ENCODE peak calls at places on chromosomes 13 and 19, in eight cellular contexts. X is transverse colon, D is heart left ventricle, K is vagina, Y is IMR-90, U is uterus, Q is stomach, V is esophagus muscularis mucosa. I is an unnamed sample.
A peak's percentile ranks its signal among the peaks of the same experiment; 100 is the strongest.

GRCh38 chr13:19158526-19158925 is 23.1 kb downstream of the TUBA3C start:
- DNase-seq in X (no peak), D (no peak), K (no peak), Y (no peak), U (no peak), Q (no peak), V (no peak), I (no peak)

GRCh38 chr13:25462301-25463125 is 90.7 kb downstream of the ATP8A2 start:
- DNase-seq in X (no peak), D (no peak), K (no peak), Y (no peak), U (no peak), Q (no peak), V (no peak), I (no peak)

GRCh38 chr13:27367570-27367969 is 56.8 kb upstream of the GTF3A start:
- DNase-seq in X (no peak), D (no peak), K (no peak), Y (no peak), U (no peak), Q (no peak), V (no peak), I (peak; percentile 72)

GRCh38 chr19:48530044-48530720 is 18.5 kb upstream of the LMTK3 start:
- DNase-seq in X (no peak), D (no peak), K (no peak), Y (no peak), U (no peak), Q (no peak), V (no peak), I (no peak)

GRCh38 chr19:45905016-45905415 is 2.6 kb upstream of the MYPOP start:
- DNase-seq in X (no peak), D (no peak), K (no peak), Y (no peak), U (no peak), Q (no peak), V (no peak), I (no peak)

GRCh38 chr13:112928958-112929777 is 39.8 kb upstream of the MCF2L start:
- DNase-seq in X (peak; percentile 66), D (no peak), K (no peak), Y (peak; percentile 28), U (no peak), Q (no peak), V (no peak), I (peak; percentile 56)

GRCh38 chr19:56118666-56119584 is 2.2 kb downstream of the ZNF787 start:
- DNase-seq in X (no peak), D (no peak), K (no peak), Y (no peak), U (no peak), Q (no peak), V (no peak), I (peak; percentile 65)

GRCh38 chr13:73092831-73093230 is 34.0 kb downstream of the KLF5 start:
- DNase-seq in X (no peak), D (no peak), K (no peak), Y (no peak), U (no peak), Q (no peak), V (no peak), I (no peak)

GRCh38 chr13:104949840-104950805 is 1585.3 kb downstream of the EFNB2 start:
- DNase-seq in X (no peak), D (no peak), K (no peak), Y (no peak), U (no peak), Q (no peak), V (no peak), I (no peak)

GRCh38 chr19:17468302-17469091 is 1.8 kb upstream of the SLC27A1 start:
- DNase-seq in X (peak; percentile 38), D (peak; percentile 90), K (no peak), Y (no peak), U (peak; percentile 45), Q (peak; percentile 85), V (no peak), I (peak; percentile 51)

GRCh38 chr13:74168263-74168675 is 34.1 kb upstream of the KLF12 start:
- DNase-seq in X (no peak), D (peak; percentile 31), K (no peak), Y (no peak), U (no peak), Q (peak; percentile 27), V (no peak), I (peak; percentile 18)

GRCh38 chr13:107258599-107259187 is 690.8 kb upstream of the ARGLU1 start:
- DNase-seq in X (no peak), D (no peak), K (no peak), Y (peak; percentile 95), U (no peak), Q (no peak), V (no peak), I (no peak)

GRCh38 chr13:112861876-112862615 is 107.0 kb upstream of the MCF2L start:
- DNase-seq in X (no peak), D (no peak), K (no peak), Y (no peak), U (no peak), Q (peak; percentile 10), V (no peak), I (no peak)

GRCh38 chr19:1233361-1233667 is 4.5 kb downstream of the CBARP start:
- DNase-seq in X (no peak), D (no peak), K (no peak), Y (no peak), U (no peak), Q (peak; percentile 76), V (no peak), I (peak; percentile 89)

GRCh38 chr19:1232652-1233360 is 5.0 kb downstream of the CBARP start:
- DNase-seq in X (no peak), D (peak; percentile 66), K (no peak), Y (peak; percentile 72), U (peak; percentile 62), Q (peak; percentile 66), V (no peak), I (peak; percentile 72)

GRCh38 chr19:1230585-1231489 is 7.0 kb downstream of the CBARP start:
- DNase-seq in X (no peak), D (no peak), K (no peak), Y (no peak), U (no peak), Q (no peak), V (no peak), I (no peak)

GRCh38 chr19:1232231-1232637 is 5.6 kb downstream of the CBARP start:
- DNase-seq in X (no peak), D (no peak), K (no peak), Y (no peak), U (no peak), Q (no peak), V (no peak), I (no peak)

GRCh38 chr19:1231729-1232128 is 6.1 kb downstream of the CBARP start:
- DNase-seq in X (no peak), D (no peak), K (no peak), Y (no peak), U (no peak), Q (peak; percentile 79), V (no peak), I (no peak)
- H3K27ac ChIP-seq in X (no peak overlapping the region), D (no peak overlapping the region), K (no peak overlapping the region), Y (no peak overlapping the region), U (no peak overlapping the region), Q (peak overlapping the region; percentile 66), V (no peak overlapping the region), I (no peak overlapping the region)

DNA sequence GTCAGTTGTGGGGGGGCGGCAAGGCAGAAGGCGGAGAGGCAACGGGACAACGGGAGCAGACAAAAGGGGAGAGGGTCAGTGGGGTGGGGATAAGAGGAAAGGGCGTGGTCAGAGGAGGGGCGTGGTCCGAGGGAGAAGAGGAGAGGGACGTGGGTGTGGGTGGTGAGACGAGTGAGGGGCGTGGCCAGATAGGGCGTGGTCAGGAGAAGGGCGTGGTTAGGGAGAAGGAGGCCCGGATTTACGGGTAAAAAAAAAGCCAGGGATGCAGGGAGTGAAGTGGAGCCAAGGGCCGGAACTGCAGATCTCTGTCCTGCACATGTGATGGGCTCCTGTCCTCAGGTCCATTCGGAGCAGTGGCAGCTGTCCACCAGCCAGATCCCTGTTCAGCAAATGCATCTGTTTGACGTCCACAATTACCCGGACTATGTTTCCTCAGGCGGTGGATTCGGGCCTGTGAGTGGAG is 21.5 kb downstream of the CPT1C start:
- DNase-seq in X (peak; percentile 47), D (peak; percentile 74), K (no peak), Y (peak; percentile 1), U (peak; percentile 93), Q (no peak), V (no peak), I (peak; percentile 32)
- H3K4me3 ChIP-seq in X (no peak overlapping the region), D (no peak overlapping the region), K (no peak overlapping the region), Y (no peak overlapping the region), U (peak overlapping the region; percentile 13), Q (no peak overlapping the region), V (no peak overlapping the region), I (no peak overlapping the region)

GRCh38 chr19:2636142-2636896 is 66.2 kb downstream of the GNG7 start:
- DNase-seq in X (no peak), D (peak; percentile 23), K (no peak), Y (no peak), U (no peak), Q (no peak), V (no peak), I (no peak)

GRCh38 chr19:2633693-2634075 is 68.8 kb downstream of the GNG7 start:
- DNase-seq in X (no peak), D (no peak), K (no peak), Y (no peak), U (no peak), Q (no peak), V (no peak), I (no peak)

GRCh38 chr19:2634960-2635359 is 67.5 kb downstream of the GNG7 start:
- DNase-seq in X (no peak), D (no peak), K (no peak), Y (no peak), U (no peak), Q (no peak), V (no peak), I (no peak)

GRCh38 chr19:2636897-2637683 is 65.4 kb downstream of the GNG7 start:
- DNase-seq in X (peak; percentile 67), D (no peak), K (no peak), Y (peak; percentile 31), U (peak; percentile 52), Q (peak; percentile 72), V (no peak), I (peak; percentile 65)

GRCh38 chr19:2634228-2634951 is 68.1 kb downstream of the GNG7 start:
- DNase-seq in X (no peak), D (peak; percentile 85), K (no peak), Y (no peak), U (no peak), Q (peak; percentile 81), V (no peak), I (peak; percentile 70)
- TF ChIP-seq POLR2A in X (no peak), D (no peak), K (no peak), Y (no peak), U (no peak), Q (no peak), V (no peak), I (peak; percentile 63)

GRCh38 chr19:41352279-41352608 is 1.5 kb downstream of the TGFB1 start:
- DNase-seq in X (no peak), D (no peak), K (no peak), Y (no peak), U (no peak), Q (no peak), V (no peak), I (no peak)
- H3K27ac ChIP-seq in X (peak overlapping the region; percentile 90), D (peak overlapping the region; percentile 91), K (peak overlapping the region; percentile 95), Y (peak overlapping the region; percentile 47), U (peak overlapping the region; percentile 96), Q (peak overlapping the region; percentile 90), V (peak overlapping the region; percentile 87), I (no peak overlapping the region)

GRCh38 chr19:16066611-16067104 is 9.6 kb upstream of the TPM4 start:
- DNase-seq in X (peak; percentile 81), D (peak; percentile 43), K (no peak), Y (peak; percentile 76), U (no peak), Q (peak; percentile 49), V (no peak), I (no peak)
- H3K4me3 ChIP-seq in X (peak overlapping the region; percentile 50), D (no peak overlapping the region), K (peak overlapping the region; percentile 69), Y (no peak overlapping the region), U (peak overlapping the region; percentile 53), Q (peak overlapping the region; percentile 68), V (peak overlapping the region; percentile 87), I (no peak overlapping the region)